ENCODE peak calls at places on chromosomes 11 and 22, in six cellular contexts. T, V, M, U, F and O are unnamed samples.

GRCh38 chr11:133830931-133831907 is 14.1 kb downstream of the SPATA19 start:
- DNase-seq in V (peak; percentile 76), F (no peak), M (no peak), T (no peak), U (no peak), O (no peak)

GRCh38 chr22:27801197-27801615 is 350 bp downstream of the MN1 start:
- DNase-seq in V (peak; percentile 50), M (no peak), U (peak; percentile 47), T (no peak), F (no peak), O (no peak)

GRCh38 chr22:41966607-41967240 is 2.5 kb upstream of the SEPTIN3 start:
- DNase-seq in T (no peak), M (peak; percentile 54), U (peak; percentile 72), F (peak; percentile 78), V (peak; percentile 49), O (no peak)

GRCh38 chr22:37077802-37078448 is 26.4 kb downstream of the KCTD17 start:
- DNase-seq in M (peak; percentile 61), V (peak; percentile 96), U (peak; percentile 38), F (no peak), T (peak; percentile 80), O (peak; percentile 62)

GRCh38 chr11:18019650-18020049 is 6.8 kb upstream of the SERGEF start:
- DNase-seq in V (no peak), M (no peak), U (no peak), F (no peak), T (no peak), O (no peak)

GRCh38 chr11:2216400-2217064 is 44.9 kb upstream of the TH start:
- DNase-seq in U (no peak), M (no peak), F (no peak), V (no peak), T (no peak), O (peak; percentile 20)

GRCh38 chr11:90241414-90241813 is 18.6 kb upstream of the CHORDC1 start:
- DNase-seq in F (no peak), T (no peak), U (no peak), M (no peak), V (no peak), O (no peak)

GRCh38 chr22:20272700-20273099 is 4.6 kb upstream of the RTN4R start:
- DNase-seq in V (no peak), F (no peak), T (no peak), M (no peak), U (no peak), O (no peak)

GRCh38 chr11:120554771-120555432 is 43.4 kb downstream of the GRIK4 start:
- DNase-seq in M (no peak), F (no peak), U (peak; percentile 31), T (no peak), V (peak; percentile 50), O (no peak)

GRCh38 chr11:11243790-11244469 is 109.1 kb downstream of the CSNK2A3 start:
- DNase-seq in F (no peak), U (peak; percentile 34), M (no peak), V (peak; percentile 88), T (no peak), O (no peak)

GRCh38 chr11:130177782-130178181 is 18.2 kb downstream of the ST14 start:
- DNase-seq in M (no peak), V (no peak), F (no peak), T (no peak), U (no peak), O (no peak)

GRCh38 chr11:102304686-102305085 is 12.6 kb upstream of the BIRC3 start:
- DNase-seq in V (no peak), U (no peak), M (no peak), T (no peak), F (no peak), O (no peak)

GRCh38 chr11:28767574-28767973 is 659.4 kb downstream of the METTL15 start:
- DNase-seq in T (no peak), V (no peak), U (peak; percentile 74), M (no peak), F (no peak), O (no peak)

GRCh38 chr11:74932797-74933196 is 16.1 kb downstream of the XRRA1 start:
- DNase-seq in U (peak; percentile 62), M (no peak), V (no peak), F (no peak), T (no peak), O (no peak)

GRCh38 chr11:23212829-23213228 is 352.6 kb upstream of the CCDC179 start:
- DNase-seq in F (no peak), U (no peak), V (no peak), M (no peak), T (no peak), O (no peak)

GRCh38 chr22:27748355-27749168 is 53.0 kb downstream of the MN1 start:
- DNase-seq in F (no peak), T (no peak), M (no peak), U (no peak), V (peak; percentile 64), O (no peak)

GRCh38 chr11:41921991-41922390 is 462.5 kb upstream of the LRRC4C start:
- DNase-seq in F (no peak), U (no peak), M (no peak), V (peak; percentile 64), T (no peak), O (no peak)

GRCh38 chr22:26949193-26949592 is 291.8 kb downstream of the MIAT start:
- DNase-seq in F (no peak), U (no peak), T (no peak), M (peak; percentile 51), V (peak; percentile 57), O (no peak)

GRCh38 chr11:15793032-15793996 is 563.0 kb downstream of the SOX6 start:
- DNase-seq in U (peak; percentile 9), M (no peak), T (no peak), V (no peak), F (no peak), O (no peak)

GRCh38 chr11:29293825-29294224 is 723.0 kb downstream of the KCNA4 start:
- DNase-seq in V (no peak), T (no peak), M (no peak), U (peak; percentile 81), F (no peak), O (no peak)